ENCODE peak calls at places on chromosome 15, in eight cellular contexts. One of them, this sample, is unnamed.

GRCh38 chr15:82301296-82302016 is 38.8 kb downstream of the SAXO2 start:
- DNase-seq in colonic mucosa: no peak
- DNase-seq in activated CD4-positive, alpha-beta T cell treated with anti-CD3 and anti-CD28 coated beads for 48 hours: no peak
- DNase-seq in cardiac fibroblast: no peak
- DNase-seq in ELR: no peak
- DNase-seq in Daoy: no peak
- DNase-seq in SJSA1: no peak
- DNase-seq in activated CD4-positive, CD25-positive, alpha-beta regulatory T cell: no peak
- DNase-seq in this sample: no peak

GRCh38 chr15:31042731-31043130 is 51.3 kb upstream of the MTMR10 start:
- DNase-seq in activated CD4-positive, alpha-beta T cell treated with anti-CD3 and anti-CD28 coated beads for 48 hours: no peak
- DNase-seq in Daoy: no peak
- DNase-seq in SJSA1: peak
- DNase-seq in ELR: no peak
- DNase-seq in colonic mucosa: no peak
- DNase-seq in activated CD4-positive, CD25-positive, alpha-beta regulatory T cell: no peak
- DNase-seq in cardiac fibroblast: peak
- DNase-seq in this sample: no peak

GRCh38 chr15:71802770-71803169 is 7.6 kb upstream of the NR2E3 start:
- DNase-seq in colonic mucosa: no peak
- DNase-seq in ELR: no peak
- DNase-seq in Daoy: no peak
- DNase-seq in activated CD4-positive, alpha-beta T cell treated with anti-CD3 and anti-CD28 coated beads for 48 hours: peak
- DNase-seq in SJSA1: no peak
- DNase-seq in cardiac fibroblast: no peak
- DNase-seq in activated CD4-positive, CD25-positive, alpha-beta regulatory T cell: no peak
- DNase-seq in this sample: no peak

GRCh38 chr15:94792166-94792565 is 560.8 kb downstream of the MCTP2 start:
- DNase-seq in SJSA1: no peak
- DNase-seq in cardiac fibroblast: no peak
- DNase-seq in Daoy: peak
- DNase-seq in ELR: peak
- DNase-seq in colonic mucosa: no peak
- DNase-seq in activated CD4-positive, CD25-positive, alpha-beta regulatory T cell: no peak
- DNase-seq in activated CD4-positive, alpha-beta T cell treated with anti-CD3 and anti-CD28 coated beads for 48 hours: no peak
- DNase-seq in this sample: no peak

GRCh38 chr15:94383706-94384105 is 152.3 kb downstream of the MCTP2 start:
- DNase-seq in ELR: no peak
- DNase-seq in cardiac fibroblast: no peak
- DNase-seq in activated CD4-positive, CD25-positive, alpha-beta regulatory T cell: no peak
- DNase-seq in colonic mucosa: no peak
- DNase-seq in Daoy: peak
- DNase-seq in SJSA1: no peak
- DNase-seq in activated CD4-positive, alpha-beta T cell treated with anti-CD3 and anti-CD28 coated beads for 48 hours: no peak
- DNase-seq in this sample: no peak

GRCh38 chr15:29815000-29815704 is 7.1 kb downstream of the TJP1 start:
- DNase-seq in SJSA1: no peak
- DNase-seq in cardiac fibroblast: peak
- DNase-seq in activated CD4-positive, alpha-beta T cell treated with anti-CD3 and anti-CD28 coated beads for 48 hours: no peak
- DNase-seq in activated CD4-positive, CD25-positive, alpha-beta regulatory T cell: no peak
- DNase-seq in Daoy: peak
- DNase-seq in ELR: peak
- DNase-seq in colonic mucosa: no peak
- DNase-seq in this sample: no peak

GRCh38 chr15:30649952-30650929 is 24.3 kb downstream of the ARHGAP11B start:
- DNase-seq in cardiac fibroblast: peak
- DNase-seq in activated CD4-positive, alpha-beta T cell treated with anti-CD3 and anti-CD28 coated beads for 48 hours: no peak
- DNase-seq in ELR: peak
- DNase-seq in activated CD4-positive, CD25-positive, alpha-beta regulatory T cell: no peak
- DNase-seq in colonic mucosa: no peak
- DNase-seq in Daoy: no peak
- DNase-seq in SJSA1: peak
- DNase-seq in this sample: no peak

GRCh38 chr15:100307241-100307855 is 34.4 kb downstream of the ADAMTS17 start:
- DNase-seq in SJSA1: no peak
- DNase-seq in colonic mucosa: no peak
- DNase-seq in Daoy: no peak
- DNase-seq in activated CD4-positive, CD25-positive, alpha-beta regulatory T cell: no peak
- DNase-seq in cardiac fibroblast: no peak
- DNase-seq in activated CD4-positive, alpha-beta T cell treated with anti-CD3 and anti-CD28 coated beads for 48 hours: no peak
- DNase-seq in ELR: no peak
- DNase-seq in this sample: no peak

GRCh38 chr15:75723847-75724660 is 11.4 kb upstream of the CSPG4 start:
- DNase-seq in Daoy: peak
- DNase-seq in activated CD4-positive, alpha-beta T cell treated with anti-CD3 and anti-CD28 coated beads for 48 hours: peak
- DNase-seq in cardiac fibroblast: peak
- DNase-seq in SJSA1: peak
- DNase-seq in colonic mucosa: peak
- DNase-seq in ELR: peak
- DNase-seq in activated CD4-positive, CD25-positive, alpha-beta regulatory T cell: no peak
- DNase-seq in this sample: peak

GRCh38 chr15:67818464-67818863 is 6.8 kb upstream of the SKOR1 start:
- DNase-seq in Daoy: no peak
- DNase-seq in colonic mucosa: no peak
- DNase-seq in ELR: no peak
- DNase-seq in activated CD4-positive, CD25-positive, alpha-beta regulatory T cell: no peak
- DNase-seq in activated CD4-positive, alpha-beta T cell treated with anti-CD3 and anti-CD28 coated beads for 48 hours: no peak
- DNase-seq in cardiac fibroblast: no peak
- DNase-seq in SJSA1: no peak
- DNase-seq in this sample: no peak

GRCh38 chr15:76234337-76234889 is 76.9 kb downstream of the ETFA start:
- DNase-seq in activated CD4-positive, alpha-beta T cell treated with anti-CD3 and anti-CD28 coated beads for 48 hours: no peak
- DNase-seq in colonic mucosa: no peak
- DNase-seq in cardiac fibroblast: no peak
- DNase-seq in Daoy: no peak
- DNase-seq in activated CD4-positive, CD25-positive, alpha-beta regulatory T cell: no peak
- DNase-seq in SJSA1: no peak
- DNase-seq in ELR: no peak
- DNase-seq in this sample: no peak

GRCh38 chr15:68512578-68512977 is 66.2 kb upstream of the CORO2B start:
- DNase-seq in colonic mucosa: no peak
- DNase-seq in Daoy: no peak
- DNase-seq in activated CD4-positive, alpha-beta T cell treated with anti-CD3 and anti-CD28 coated beads for 48 hours: no peak
- DNase-seq in activated CD4-positive, CD25-positive, alpha-beta regulatory T cell: no peak
- DNase-seq in SJSA1: no peak
- DNase-seq in ELR: no peak
- DNase-seq in cardiac fibroblast: peak
- DNase-seq in this sample: no peak

GRCh38 chr15:101459579-101460300 is 29.8 kb downstream of the PCSK6 start:
- DNase-seq in SJSA1: no peak
- DNase-seq in ELR: no peak
- DNase-seq in Daoy: no peak
- DNase-seq in activated CD4-positive, alpha-beta T cell treated with anti-CD3 and anti-CD28 coated beads for 48 hours: no peak
- DNase-seq in activated CD4-positive, CD25-positive, alpha-beta regulatory T cell: no peak
- DNase-seq in colonic mucosa: no peak
- DNase-seq in cardiac fibroblast: no peak
- DNase-seq in this sample: no peak

GRCh38 chr15:35696767-35697231 is 150.8 kb upstream of the DPH6 start:
- DNase-seq in SJSA1: peak
- DNase-seq in Daoy: peak
- DNase-seq in ELR: peak
- DNase-seq in colonic mucosa: no peak
- DNase-seq in cardiac fibroblast: peak
- DNase-seq in activated CD4-positive, alpha-beta T cell treated with anti-CD3 and anti-CD28 coated beads for 48 hours: no peak
- DNase-seq in activated CD4-positive, CD25-positive, alpha-beta regulatory T cell: no peak
- DNase-seq in this sample: peak

GRCh38 chr15:77107531-77108355 is 36.8 kb upstream of the TSPAN3 start:
- DNase-seq in colonic mucosa: peak
- DNase-seq in cardiac fibroblast: peak
- DNase-seq in activated CD4-positive, CD25-positive, alpha-beta regulatory T cell: no peak
- DNase-seq in SJSA1: peak
- DNase-seq in activated CD4-positive, alpha-beta T cell treated with anti-CD3 and anti-CD28 coated beads for 48 hours: peak
- DNase-seq in Daoy: peak
- DNase-seq in ELR: peak
- DNase-seq in this sample: no peak

GRCh38 chr15:40958723-40959122 is 5.5 kb downstream of the CHAC1 start:
- DNase-seq in activated CD4-positive, alpha-beta T cell treated with anti-CD3 and anti-CD28 coated beads for 48 hours: no peak
- DNase-seq in activated CD4-positive, CD25-positive, alpha-beta regulatory T cell: no peak
- DNase-seq in Daoy: no peak
- DNase-seq in cardiac fibroblast: no peak
- DNase-seq in SJSA1: no peak
- DNase-seq in ELR: no peak
- DNase-seq in colonic mucosa: no peak
- DNase-seq in this sample: no peak

GRCh38 chr15:41564960-41565502 is 6.0 kb downstream of the TYRO3 start:
- DNase-seq in cardiac fibroblast: no peak
- DNase-seq in ELR: no peak
- DNase-seq in colonic mucosa: no peak
- DNase-seq in activated CD4-positive, alpha-beta T cell treated with anti-CD3 and anti-CD28 coated beads for 48 hours: no peak
- DNase-seq in Daoy: no peak
- DNase-seq in activated CD4-positive, CD25-positive, alpha-beta regulatory T cell: no peak
- DNase-seq in SJSA1: no peak
- DNase-seq in this sample: no peak

GRCh38 chr15:99703603-99704443 is 29.4 kb downstream of the LYSMD4 start:
- DNase-seq in SJSA1: peak
- DNase-seq in activated CD4-positive, CD25-positive, alpha-beta regulatory T cell: no peak
- DNase-seq in Daoy: peak
- DNase-seq in colonic mucosa: no peak
- DNase-seq in ELR: peak
- DNase-seq in activated CD4-positive, alpha-beta T cell treated with anti-CD3 and anti-CD28 coated beads for 48 hours: no peak
- DNase-seq in cardiac fibroblast: peak
- DNase-seq in this sample: no peak

GRCh38 chr15:83897037-83897436 is 243.1 kb downstream of the ADAMTSL3 start:
- DNase-seq in colonic mucosa: no peak
- DNase-seq in Daoy: no peak
- DNase-seq in SJSA1: no peak
- DNase-seq in ELR: no peak
- DNase-seq in cardiac fibroblast: no peak
- DNase-seq in activated CD4-positive, alpha-beta T cell treated with anti-CD3 and anti-CD28 coated beads for 48 hours: no peak
- DNase-seq in activated CD4-positive, CD25-positive, alpha-beta regulatory T cell: no peak
- DNase-seq in this sample: no peak

GRCh38 chr15:36029606-36030005 is 483.6 kb upstream of the DPH6 start:
- DNase-seq in activated CD4-positive, CD25-positive, alpha-beta regulatory T cell: no peak
- DNase-seq in colonic mucosa: no peak
- DNase-seq in ELR: no peak
- DNase-seq in SJSA1: no peak
- DNase-seq in Daoy: no peak
- DNase-seq in cardiac fibroblast: peak
- DNase-seq in activated CD4-positive, alpha-beta T cell treated with anti-CD3 and anti-CD28 coated beads for 48 hours: no peak
- DNase-seq in this sample: no peak

GRCh38 chr15:50315814-50316630 is 39.0 kb downstream of the GABPB1 start:
- DNase-seq in colonic mucosa: no peak
- DNase-seq in activated CD4-positive, CD25-positive, alpha-beta regulatory T cell: no peak
- DNase-seq in SJSA1: peak
- DNase-seq in Daoy: peak
- DNase-seq in ELR: peak
- DNase-seq in cardiac fibroblast: peak
- DNase-seq in activated CD4-positive, alpha-beta T cell treated with anti-CD3 and anti-CD28 coated beads for 48 hours: no peak
- DNase-seq in this sample: no peak

GRCh38 chr15:96629501-96629900 is 299.0 kb downstream of the NR2F2 start:
- DNase-seq in Daoy: peak
- DNase-seq in SJSA1: no peak
- DNase-seq in cardiac fibroblast: peak
- DNase-seq in colonic mucosa: peak
- DNase-seq in ELR: no peak
- DNase-seq in activated CD4-positive, CD25-positive, alpha-beta regulatory T cell: no peak
- DNase-seq in activated CD4-positive, alpha-beta T cell treated with anti-CD3 and anti-CD28 coated beads for 48 hours: no peak
- DNase-seq in this sample: peak

GRCh38 chr15:72836676-72837325 is 53.2 kb upstream of the ADPGK start:
- DNase-seq in SJSA1: no peak
- DNase-seq in cardiac fibroblast: no peak
- DNase-seq in colonic mucosa: no peak
- DNase-seq in activated CD4-positive, CD25-positive, alpha-beta regulatory T cell: no peak
- DNase-seq in activated CD4-positive, alpha-beta T cell treated with anti-CD3 and anti-CD28 coated beads for 48 hours: no peak
- DNase-seq in ELR: no peak
- DNase-seq in Daoy: no peak
- DNase-seq in this sample: no peak

GRCh38 chr15:64749167-64749566 is 26.2 kb downstream of the RBPMS2 start:
- DNase-seq in cardiac fibroblast: peak
- DNase-seq in activated CD4-positive, CD25-positive, alpha-beta regulatory T cell: no peak
- DNase-seq in ELR: peak
- DNase-seq in colonic mucosa: no peak
- DNase-seq in SJSA1: no peak
- DNase-seq in Daoy: peak
- DNase-seq in activated CD4-positive, alpha-beta T cell treated with anti-CD3 and anti-CD28 coated beads for 48 hours: no peak
- DNase-seq in this sample: no peak

GRCh38 chr15:74209560-74209958 is 7.0 kb upstream of the STRA6 start:
- DNase-seq in activated CD4-positive, CD25-positive, alpha-beta regulatory T cell: no peak
- DNase-seq in Daoy: no peak
- DNase-seq in colonic mucosa: no peak
- DNase-seq in cardiac fibroblast: no peak
- DNase-seq in activated CD4-positive, alpha-beta T cell treated with anti-CD3 and anti-CD28 coated beads for 48 hours: no peak
- DNase-seq in ELR: no peak
- DNase-seq in SJSA1: no peak
- DNase-seq in this sample: no peak

GRCh38 chr15:66563126-66563525 is 2.7 kb downstream of the LCTL start:
- DNase-seq in ELR: peak
- DNase-seq in activated CD4-positive, CD25-positive, alpha-beta regulatory T cell: no peak
- DNase-seq in SJSA1: no peak
- DNase-seq in colonic mucosa: no peak
- DNase-seq in cardiac fibroblast: no peak
- DNase-seq in Daoy: no peak
- DNase-seq in activated CD4-positive, alpha-beta T cell treated with anti-CD3 and anti-CD28 coated beads for 48 hours: no peak
- DNase-seq in this sample: no peak

GRCh38 chr15:52609593-52609992 is 40.8 kb upstream of the ARPP19 start:
- DNase-seq in cardiac fibroblast: no peak
- DNase-seq in activated CD4-positive, alpha-beta T cell treated with anti-CD3 and anti-CD28 coated beads for 48 hours: no peak
- DNase-seq in ELR: no peak
- DNase-seq in colonic mucosa: no peak
- DNase-seq in Daoy: no peak
- DNase-seq in activated CD4-positive, CD25-positive, alpha-beta regulatory T cell: no peak
- DNase-seq in SJSA1: no peak
- DNase-seq in this sample: no peak

GRCh38 chr15:96670389-96670788 is 339.9 kb downstream of the NR2F2 start:
- DNase-seq in colonic mucosa: no peak
- DNase-seq in SJSA1: no peak
- DNase-seq in ELR: no peak
- DNase-seq in cardiac fibroblast: no peak
- DNase-seq in Daoy: no peak
- DNase-seq in activated CD4-positive, alpha-beta T cell treated with anti-CD3 and anti-CD28 coated beads for 48 hours: no peak
- DNase-seq in activated CD4-positive, CD25-positive, alpha-beta regulatory T cell: no peak
- DNase-seq in this sample: no peak

GRCh38 chr15:73273181-73274002 is 95.4 kb downstream of the HCN4 start:
- DNase-seq in activated CD4-positive, CD25-positive, alpha-beta regulatory T cell: peak
- DNase-seq in activated CD4-positive, alpha-beta T cell treated with anti-CD3 and anti-CD28 coated beads for 48 hours: peak
- DNase-seq in cardiac fibroblast: peak
- DNase-seq in SJSA1: peak
- DNase-seq in Daoy: peak
- DNase-seq in colonic mucosa: peak
- DNase-seq in ELR: peak
- DNase-seq in this sample: no peak

GRCh38 chr15:25087137-25087536 is 132.3 kb downstream of the SNRPN start:
- DNase-seq in ELR: no peak
- DNase-seq in Daoy: no peak
- DNase-seq in colonic mucosa: no peak
- DNase-seq in activated CD4-positive, CD25-positive, alpha-beta regulatory T cell: no peak
- DNase-seq in activated CD4-positive, alpha-beta T cell treated with anti-CD3 and anti-CD28 coated beads for 48 hours: no peak
- DNase-seq in cardiac fibroblast: no peak
- DNase-seq in SJSA1: no peak
- DNase-seq in this sample: no peak

GRCh38 chr15:90234519-90234988 is 545 bp downstream of the GDPGP1 start:
- DNase-seq in activated CD4-positive, CD25-positive, alpha-beta regulatory T cell: no peak
- DNase-seq in cardiac fibroblast: peak
- DNase-seq in ELR: peak
- DNase-seq in SJSA1: no peak
- DNase-seq in activated CD4-positive, alpha-beta T cell treated with anti-CD3 and anti-CD28 coated beads for 48 hours: no peak
- DNase-seq in colonic mucosa: no peak
- DNase-seq in Daoy: no peak
- DNase-seq in this sample: no peak

GRCh38 chr15:70488002-70488605 is 275.3 kb downstream of the UACA start:
- DNase-seq in SJSA1: peak
- DNase-seq in activated CD4-positive, alpha-beta T cell treated with anti-CD3 and anti-CD28 coated beads for 48 hours: peak
- DNase-seq in cardiac fibroblast: peak
- DNase-seq in colonic mucosa: peak
- DNase-seq in Daoy: peak
- DNase-seq in activated CD4-positive, CD25-positive, alpha-beta regulatory T cell: peak
- DNase-seq in ELR: peak
- DNase-seq in this sample: no peak

GRCh38 chr15:48062476-48062875 is 58.3 kb upstream of the SLC24A5 start:
- DNase-seq in activated CD4-positive, alpha-beta T cell treated with anti-CD3 and anti-CD28 coated beads for 48 hours: no peak
- DNase-seq in cardiac fibroblast: no peak
- DNase-seq in activated CD4-positive, CD25-positive, alpha-beta regulatory T cell: no peak
- DNase-seq in Daoy: peak
- DNase-seq in ELR: peak
- DNase-seq in SJSA1: peak
- DNase-seq in colonic mucosa: no peak
- DNase-seq in this sample: no peak

GRCh38 chr15:88982304-88982945 is 69.2 kb upstream of the MFGE8 start:
- DNase-seq in activated CD4-positive, CD25-positive, alpha-beta regulatory T cell: no peak
- DNase-seq in SJSA1: no peak
- DNase-seq in colonic mucosa: no peak
- DNase-seq in Daoy: peak
- DNase-seq in activated CD4-positive, alpha-beta T cell treated with anti-CD3 and anti-CD28 coated beads for 48 hours: no peak
- DNase-seq in ELR: peak
- DNase-seq in cardiac fibroblast: peak
- DNase-seq in this sample: peak

This sample was measured in T1000.